ENCODE peak calls at places on chromosomes 16 and 17, in four cellular contexts. X is heart left ventricle, W is body of pancreas, V is right lobe of liver. C is an unnamed sample. For H3K4me1, the result is how much of the 10 kb centered on the place peaks cover.

GRCh38 chr17:49887744-49888360 is 40.0 kb upstream of the TAC4 start:
- ATAC-seq in W (peak), V (no peak), X (no peak), C (no peak)

GRCh38 chr17:50112694-50113093 is 17.3 kb downstream of the SAMD14 start:
- ATAC-seq in W (no peak), X (peak), V (no peak), C (no peak)

GRCh38 chr17:33814852-33815251 is 440.2 kb upstream of the CCL2 start:
- ATAC-seq in W (no peak), V (no peak), X (no peak), C (no peak)

GRCh38 chr16:11708421-11708820 is 34.2 kb downstream of the TXNDC11 start:
- ATAC-seq in X (no peak), W (no peak), V (no peak), C (no peak)

GRCh38 chr17:80109066-80109618 is 7.8 kb downstream of the GAA start:
- ATAC-seq in V (no peak), X (no peak), W (no peak), C (no peak)

GRCh38 chr17:28484296-28484695 is 10.9 kb downstream of the SLC13A2 start:
- ATAC-seq in W (no peak), X (no peak), V (no peak), C (no peak)

GRCh38 chr17:38653679-38654078 is 21.1 kb downstream of the EPOP start:
- ATAC-seq in W (no peak), V (no peak), X (no peak), C (no peak)

GRCh38 chr16:12321363-12321762 is 344.8 kb downstream of the SNX29 start:
- ATAC-seq in V (no peak), W (no peak), X (peak), C (no peak)

GRCh38 chr17:35257080-35257701 is 14.3 kb downstream of the SLFN5 start:
- ATAC-seq in W (peak), X (no peak), V (peak), C (peak)

GRCh38 chr17:81808778-81809555 is 5.0 kb downstream of the GCGR start:
- ATAC-seq in W (no peak), V (no peak), X (no peak), C (no peak)

GRCh38 chr17:56943505-56944125 is 17.2 kb downstream of the COIL start:
- ATAC-seq in W (no peak), V (no peak), X (no peak), C (no peak)

GRCh38 chr17:78111727-78112507 is 16.6 kb downstream of the TMC6 start:
- ATAC-seq in V (no peak), W (no peak), X (peak), C (no peak)

GRCh38 chr16:12098429-12099310 is 122.1 kb downstream of the SNX29 start:
- ATAC-seq in X (no peak), V (no peak), W (no peak), C (no peak)

GRCh38 chr17:48162305-48162934 is 54.9 kb downstream of the SNX11 start:
- ATAC-seq in W (peak), V (peak), X (no peak), C (no peak)

GRCh38 chr16:55613578-55614333 is 42.0 kb upstream of the SLC6A2 start:
- ATAC-seq in W (no peak), X (no peak), V (no peak), C (no peak)

GRCh38 chr17:82157046-82158035 is 55.3 kb downstream of the CCDC57 start:
- ATAC-seq in X (no peak), V (no peak), W (no peak), C (no peak)

GRCh38 chr17:42832213-42832933 is 824 bp upstream of the PSME3 start:
- ATAC-seq in W (peak), V (no peak), X (no peak), C (peak)

GRCh38 chr17:8488931-8489330 is 53.2 kb downstream of the NDEL1 start:
- ATAC-seq in V (peak), W (peak), X (peak), C (peak)

GRCh38 chr16:41439-42068 is 11.9 kb downstream of the POLR3K start:
- ATAC-seq in W (no peak), V (no peak), X (peak), C (no peak)
- H3K4me3 ChIP-seq in W (no peak), V (no peak), X (peak), C (peak)

GRCh38 chr16:64736887-64737286 is 385.0 kb downstream of the CDH11 start:
- ATAC-seq in X (no peak), W (no peak), V (no peak), C (no peak)
- TF ChIP-seq POLR2A in X (no peak), W (no peak), V (no peak), C (no peak)

GRCh38 chr16:81597079-81597658 is 152.6 kb downstream of the CMIP start:
- ATAC-seq in W (no peak), V (peak), X (no peak), C (no peak)

GRCh38 chr16:81595676-81596292 is 151.2 kb downstream of the CMIP start:
- ATAC-seq in X (no peak), V (no peak), W (no peak), C (no peak)

GRCh38 chr16:81599034-81599744 is 154.6 kb downstream of the CMIP start:
- ATAC-seq in X (no peak), V (no peak), W (no peak), C (no peak)

GRCh38 chr16:81600275-81600674 is 155.7 kb downstream of the CMIP start:
- ATAC-seq in X (no peak), V (no peak), W (peak), C (no peak)

DNA sequence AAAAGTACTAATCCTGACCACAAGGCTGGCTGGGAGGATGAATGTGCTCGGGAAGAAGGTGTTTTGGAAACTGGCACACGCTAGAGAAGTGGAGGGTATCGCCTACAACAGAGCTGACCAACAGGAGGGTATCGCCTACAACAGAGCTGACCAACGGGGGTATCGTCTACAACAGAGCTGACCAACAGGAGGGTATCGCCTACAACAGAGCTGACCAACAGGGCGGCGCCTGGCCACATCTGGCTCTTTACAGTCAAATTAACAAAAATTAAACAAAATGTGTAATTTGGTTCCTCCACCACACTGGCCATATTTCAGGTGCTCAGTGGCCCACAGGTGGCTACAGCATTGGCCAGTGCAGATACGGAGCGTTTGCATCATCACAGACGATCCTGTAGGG is 153.5 kb downstream of the CMIP start:
- ATAC-seq in W (no peak), X (no peak), V (no peak), C (no peak)
- H3K4me1 ChIP-seq in W (under half), X (under half), V (under half), C (under half)

GRCh38 chr16:48627148-48627547 is 17.2 kb upstream of the N4BP1 start:
- ATAC-seq in X (no peak), V (no peak), W (no peak), C (no peak)

GRCh38 chr16:48629016-48629415 is 19.0 kb upstream of the N4BP1 start:
- ATAC-seq in V (no peak), X (no peak), W (no peak), C (no peak)

GRCh38 chr16:48632137-48632774 is 22.3 kb upstream of the N4BP1 start:
- ATAC-seq in X (no peak), W (no peak), V (peak), C (no peak)

GRCh38 chr16:48628359-48628985 is 18.5 kb upstream of the N4BP1 start:
- ATAC-seq in V (no peak), X (no peak), W (no peak), C (no peak)

DNA sequence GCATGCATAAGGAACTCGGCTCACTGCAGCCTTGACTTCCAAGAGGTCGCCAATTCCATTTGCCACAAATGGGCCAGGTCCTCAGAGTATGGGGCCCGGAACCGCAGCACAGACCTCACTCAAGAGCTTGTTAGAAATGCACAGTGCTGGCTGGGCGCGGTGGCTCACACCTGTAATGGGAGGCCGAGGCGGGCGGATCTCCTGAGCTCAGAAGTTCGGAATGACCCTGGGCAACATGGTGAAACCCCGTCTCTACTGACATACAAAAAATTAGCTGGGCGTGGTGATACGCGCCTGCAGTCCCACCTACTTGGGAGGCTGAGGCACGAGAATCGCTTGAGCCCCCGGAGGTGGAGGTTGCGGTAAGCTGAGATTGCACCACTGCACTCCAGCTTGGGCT is 19.6 kb upstream of the N4BP1 start:
- ATAC-seq in V (no peak), X (no peak), W (peak), C (no peak)
- H3K4me3 ChIP-seq in V (no peak), X (no peak), W (no peak), C (no peak)

GRCh38 chr16:86218479-86219170 is 291.7 kb upstream of the FOXF1 start:
- ATAC-seq in W (no peak), V (no peak), X (no peak), C (no peak)

GRCh38 chr16:86221085-86221484 is 289.2 kb upstream of the FOXF1 start:
- ATAC-seq in W (no peak), X (no peak), V (no peak), C (no peak)

GRCh38 chr16:86222541-86222940 is 287.8 kb upstream of the FOXF1 start:
- ATAC-seq in W (no peak), V (no peak), X (no peak), C (no peak)

GRCh38 chr16:86219655-86220445 is 290.5 kb upstream of the FOXF1 start:
- ATAC-seq in X (no peak), W (no peak), V (no peak), C (peak)

DNA sequence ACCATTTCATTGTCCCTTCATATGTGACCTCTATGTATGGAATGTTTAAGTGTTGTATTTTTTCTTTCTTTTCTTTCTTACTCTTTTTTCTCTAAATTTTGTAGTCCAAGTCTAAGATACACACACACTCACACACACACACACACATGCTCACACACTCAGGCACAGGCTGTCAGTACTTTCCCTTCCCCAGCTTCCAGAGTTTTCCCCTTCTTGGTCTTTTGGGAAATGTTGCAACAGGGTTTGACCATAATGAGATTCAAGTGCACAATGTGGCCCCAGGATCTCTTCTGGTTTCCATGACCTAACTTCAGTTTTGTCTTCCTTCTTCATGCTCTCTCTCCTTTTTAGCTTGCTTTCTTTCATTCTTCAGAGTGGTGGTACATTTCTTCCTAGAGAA is 289.8 kb upstream of the FOXF1 start:
- ATAC-seq in W (no peak), X (no peak), V (no peak), C (no peak)
- TF ChIP-seq POLR2A in W (no peak), X (no peak), V (no peak), C (no peak)

GRCh38 chr17:17541640-17542001 is 45.4 kb upstream of the RASD1 start:
- ATAC-seq in W (no peak), V (no peak), X (no peak), C (no peak)
- H3K4me1 ChIP-seq in W (half or more), V (under half), X (under half), C (under half)

GRCh38 chr17:71963791-71964190 is 157.0 kb upstream of the SOX9 start:
- ATAC-seq in V (no peak), W (no peak), X (no peak), C (no peak)

GRCh38 chr17:71964559-71964958 is 156.3 kb upstream of the SOX9 start:
- ATAC-seq in X (peak), V (no peak), W (no peak), C (no peak)

GRCh38 chr17:71969500-71969899 is 151.3 kb upstream of the SOX9 start:
- ATAC-seq in V (no peak), W (no peak), X (no peak), C (no peak)

GRCh38 chr17:71966055-71966454 is 154.8 kb upstream of the SOX9 start:
- ATAC-seq in W (no peak), X (peak), V (no peak), C (no peak)

DNA sequence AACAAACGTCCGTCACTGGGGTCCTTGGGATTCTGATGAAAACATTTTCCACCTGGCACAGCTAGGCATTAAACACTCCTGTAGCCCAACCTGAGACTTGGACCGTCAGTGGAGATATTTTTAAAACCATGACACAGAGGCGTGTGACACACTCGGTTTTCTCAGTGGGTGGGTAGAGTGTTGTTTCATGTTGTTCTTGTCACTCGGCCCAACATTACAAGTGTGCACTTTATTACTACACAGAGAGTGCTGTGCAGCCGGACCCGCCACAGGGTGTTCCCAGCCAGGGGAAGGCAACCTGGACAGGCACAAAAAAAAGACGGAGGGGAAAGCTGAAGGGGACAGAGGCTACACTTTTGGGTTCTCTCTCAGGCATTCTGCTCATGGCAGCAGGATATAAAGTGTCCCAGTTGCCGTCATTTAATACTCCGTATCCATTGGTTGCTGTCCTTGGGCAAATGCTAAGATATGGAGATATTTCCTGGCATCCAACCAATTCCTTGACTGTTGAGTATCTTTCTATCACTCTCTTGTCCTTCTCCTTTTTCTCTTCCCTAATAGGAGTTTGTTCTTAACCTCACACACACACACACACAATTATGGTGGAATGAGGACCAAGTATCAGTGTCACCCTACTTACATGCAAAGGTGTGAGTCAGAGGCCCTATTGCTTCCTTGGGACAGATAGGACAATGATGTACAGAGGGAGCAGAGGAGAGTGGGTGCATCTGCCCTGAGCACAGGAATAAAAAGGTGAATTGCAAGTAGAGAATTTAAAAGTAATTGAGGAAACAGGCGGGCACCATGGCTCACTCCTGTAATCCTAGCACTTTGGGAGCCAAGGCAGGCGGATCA is 154.1 kb upstream of the SOX9 start:
- ATAC-seq in X (peak), V (no peak), W (no peak), C (no peak)
- H3K4me3 ChIP-seq in X (no peak), V (no peak), W (no peak), C (no peak)